ENCODE peak calls at places on chromosomes 5 and 9, in five cellular contexts. N is CD8-positive, alpha-beta T cell; Z is stimulated activated CD4-positive, alpha-beta T cell treated with anti-CD3 and anti-CD28 coated beads, Interleukin-4, amount 100 ng/mL, for 1 hour; F is activated gamma-delta T cell treated with Interleukin-2 at 50 U/mL for 16 hours; A is mammary epithelial cell. K is an unnamed sample.

GRCh38 chr5:32083981-32084430 is 90.1 kb downstream of the GOLPH3 start:
- DNase-seq in N (no peak), Z (no peak), F (no peak), A (no peak), K (no peak)

GRCh38 chr5:32325067-32325466 is 12.3 kb upstream of the MTMR12 start:
- DNase-seq in A (peak), Z (no peak), F (no peak), N (no peak), K (peak)

GRCh38 chr9:97374811-97375210 is 37.1 kb upstream of the TDRD7 start:
- DNase-seq in N (no peak), F (no peak), A (no peak), Z (no peak), K (no peak)

GRCh38 chr9:109401169-109401989 is 80.5 kb upstream of the EPB41L4B start:
- DNase-seq in F (no peak), A (peak), Z (no peak), N (no peak), K (peak)

GRCh38 chr9:127942152-127943010 is 4.7 kb upstream of the DPM2 start:
- DNase-seq in F (peak), Z (peak), N (no peak), A (peak), K (peak)

GRCh38 chr9:12775963-12776774 is 1.3 kb downstream of the LURAP1L start:
- DNase-seq in N (no peak), F (no peak), A (peak), Z (no peak), K (peak)

GRCh38 chr5:102561894-102562760 is 63.3 kb upstream of the SLCO6A1 start:
- DNase-seq in A (peak), N (no peak), Z (no peak), F (no peak), K (no peak)

GRCh38 chr9:13688990-13689600 is 409.6 kb upstream of the MPDZ start:
- DNase-seq in F (no peak), N (no peak), A (peak), Z (no peak), K (no peak)

GRCh38 chr5:12413585-12413984 is 509.3 kb upstream of the CTNND2 start:
- DNase-seq in Z (no peak), A (no peak), N (no peak), F (no peak), K (no peak)

GRCh38 chr5:62780888-62781287 is 202.3 kb downstream of the LRRC70 start:
- DNase-seq in F (no peak), A (no peak), Z (no peak), N (no peak), K (no peak)

K was measured in GM13976.